ENCODE peak calls at places on chromosomes 11 and 22, in four cellular contexts. R, N, J and X are unnamed samples.

GRCh38 chr11:29985248-29985647 is 31.6 kb downstream of the KCNA4 start:
- DNase-seq in R (peak; percentile 34), N (no peak), J (no peak), X (no peak)

GRCh38 chr11:61011950-61012830 is 40.7 kb downstream of the CD6 start:
- DNase-seq in R (no peak), N (no peak), J (peak; percentile 16), X (no peak)

GRCh38 chr11:115637842-115638241 is 133.6 kb upstream of the CADM1 start:
- DNase-seq in R (no peak), N (no peak), J (no peak), X (no peak)

GRCh38 chr11:12499071-12499470 is 121.7 kb downstream of the PARVA start:
- DNase-seq in R (no peak), N (no peak), J (no peak), X (no peak)

GRCh38 chr22:27576815-27577564 is 224.6 kb downstream of the MN1 start:
- DNase-seq in R (no peak), N (no peak), J (peak; percentile 70), X (peak; percentile 21)

GRCh38 chr11:105298174-105298573 is 158.6 kb upstream of the CARD18 start:
- DNase-seq in R (no peak), N (no peak), J (peak; percentile 7), X (no peak)

GRCh38 chr11:73320786-73321325 is 12.8 kb downstream of the ARHGEF17 start:
- DNase-seq in R (no peak), N (peak; percentile 40), J (peak; percentile 40), X (no peak)

GRCh38 chr11:65435330-65435931 is 12.8 kb downstream of the NEAT1 start:
- DNase-seq in R (no peak), N (no peak), J (peak; percentile 45), X (peak; percentile 11)

GRCh38 chr11:15906481-15907035 is 449.8 kb downstream of the SOX6 start:
- DNase-seq in R (no peak), N (no peak), J (no peak), X (no peak)

GRCh38 chr11:68843052-68843561 is 1.4 kb upstream of the CPT1A start:
- DNase-seq in R (peak; percentile 85), N (no peak), J (peak; percentile 29), X (peak; percentile 68)

GRCh38 chr11:131002145-131002544 is 85.9 kb upstream of the SNX19 start:
- DNase-seq in R (no peak), N (peak; percentile 74), J (no peak), X (no peak)

GRCh38 chr11:47980907-47981621 is 705 bp downstream of the PTPRJ start:
- DNase-seq in R (peak; percentile 21), N (peak; percentile 32), J (peak; percentile 40), X (peak; percentile 83)

GRCh38 chr11:72067266-72067665 is 13.1 kb downstream of the NUMA1 start:
- DNase-seq in R (no peak), N (no peak), J (no peak), X (no peak)

GRCh38 chr11:64859542-64860414 is 15.3 kb upstream of the CDC42BPG start:
- DNase-seq in R (peak; percentile 94), N (no peak), J (no peak), X (no peak)

GRCh38 chr11:112511906-112512305 is 251.2 kb upstream of the PLET1 start:
- DNase-seq in R (no peak), N (no peak), J (no peak), X (no peak)

GRCh38 chr11:134711563-134711962 is 299.5 kb upstream of the B3GAT1 start:
- DNase-seq in R (no peak), N (no peak), J (no peak), X (no peak)

GRCh38 chr11:64250875-64251721 is at the start of gene PLCB3:
- DNase-seq in R (peak; percentile 56), N (peak; percentile 19), J (no peak), X (peak; percentile 84)

GRCh38 chr11:87445002-87445401 is 407.3 kb downstream of the TMEM135 start:
- DNase-seq in R (no peak), N (no peak), J (peak; percentile 67), X (peak; percentile 66)

GRCh38 chr22:48959496-48959895 is 868.2 kb downstream of the BRD1 start:
- DNase-seq in R (no peak), N (no peak), J (no peak), X (no peak)

GRCh38 chr11:69280451-69280850 is 13.5 kb upstream of the MYEOV start:
- DNase-seq in R (no peak), N (peak; percentile 87), J (peak; percentile 27), X (no peak)

GRCh38 chr11:2269601-2270321 is 627 bp downstream of the ASCL2 start:
- DNase-seq in R (no peak), N (peak; percentile 50), J (peak; percentile 55), X (peak; percentile 35)

GRCh38 chr11:131506376-131506775 is 136.0 kb downstream of the NTM start:
- DNase-seq in R (no peak), N (no peak), J (no peak), X (no peak)

GRCh38 chr11:44741976-44742375 is 15.2 kb downstream of the TSPAN18 start:
- DNase-seq in R (no peak), N (no peak), J (no peak), X (no peak)

GRCh38 chr11:71482746-71483364 is 29.9 kb downstream of the NADSYN1 start:
- DNase-seq in R (no peak), N (no peak), J (no peak), X (no peak)

GRCh38 chr11:119607726-119608125 is 121.3 kb downstream of the NECTIN1 start:
- DNase-seq in R (no peak), N (peak; percentile 69), J (no peak), X (no peak)

GRCh38 chr11:16036218-16036617 is 320.1 kb downstream of the SOX6 start:
- DNase-seq in R (no peak), N (no peak), J (no peak), X (no peak)

GRCh38 chr11:38819986-38820385 is 2221.9 kb upstream of the RAG2 start:
- DNase-seq in R (no peak), N (no peak), J (no peak), X (no peak)

GRCh38 chr22:17430298-17430900 is 61.1 kb downstream of the CECR2 start:
- DNase-seq in R (no peak), N (peak; percentile 37), J (no peak), X (no peak)

GRCh38 chr11:8109675-8110074 is 28.7 kb downstream of the TUB start:
- DNase-seq in R (no peak), N (no peak), J (no peak), X (no peak)

GRCh38 chr11:35167451-35167954 is 28.5 kb downstream of the CD44 start:
- DNase-seq in R (no peak), N (no peak), J (no peak), X (peak; percentile 76)

GRCh38 chr11:35166369-35167360 is 27.7 kb downstream of the CD44 start:
- DNase-seq in R (peak; percentile 9), N (peak; percentile 98), J (peak; percentile 93), X (peak; percentile 94)

GRCh38 chr11:35169754-35170153 is 30.8 kb downstream of the CD44 start:
- DNase-seq in R (no peak), N (no peak), J (no peak), X (no peak)

GRCh38 chr11:35170503-35170902 is 31.5 kb downstream of the CD44 start:
- DNase-seq in R (no peak), N (no peak), J (no peak), X (no peak)

DNA sequence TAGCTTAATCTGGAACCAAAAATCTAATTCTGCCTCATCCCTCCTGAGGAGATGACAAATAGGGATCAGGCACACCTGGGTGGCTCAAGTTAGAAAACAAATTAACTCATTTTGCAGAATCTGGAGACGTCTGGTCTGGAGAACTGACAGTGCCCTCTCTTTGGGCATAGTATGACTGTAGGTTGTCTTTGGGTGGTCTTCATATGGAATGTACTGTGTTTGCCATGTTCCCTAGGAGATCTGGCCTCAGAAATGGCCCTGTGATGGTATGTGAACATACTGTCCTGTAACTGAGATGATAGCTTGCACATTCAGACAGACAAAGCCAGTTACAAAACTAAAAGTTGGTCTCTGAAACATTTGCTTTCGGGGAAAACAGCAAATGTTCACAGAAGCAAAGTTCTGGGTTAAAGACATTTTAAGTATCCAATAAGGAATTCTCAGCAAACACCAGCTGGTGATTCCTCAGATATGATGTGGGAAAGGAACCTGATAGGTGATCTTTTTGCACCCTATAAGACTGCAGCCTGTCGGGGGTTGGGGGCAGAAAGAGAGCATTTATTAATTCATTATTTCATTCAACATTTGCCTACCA is 29.7 kb downstream of the CD44 start:
- DNase-seq in R (no peak), N (no peak), J (no peak), X (no peak)
- H3K4me1 ChIP-seq in R (peaks cover 92% of the 10 kb centered on the region), N (peaks cover 69% of the 10 kb centered on the region), J (peaks cover 44% of the 10 kb centered on the region), X (peaks cover 100% of the 10 kb centered on the region)

GRCh38 chr22:36874731-36875130 is 13.9 kb downstream of the NCF4 start:
- DNase-seq in R (no peak), N (no peak), J (no peak), X (no peak)
- H3K9ac ChIP-seq in R (no peak overlapping the region), N (no peak overlapping the region), J (no peak overlapping the region), X (no peak overlapping the region)

GRCh38 chr22:39908737-39909136 is 7.9 kb downstream of the GRAP2 start:
- DNase-seq in R (no peak), N (peak; percentile 16), J (peak; percentile 8), X (no peak)
- H3K4me3 ChIP-seq in R (no peak overlapping the region), N (no peak overlapping the region), J (no peak overlapping the region), X (no peak overlapping the region)

DNA sequence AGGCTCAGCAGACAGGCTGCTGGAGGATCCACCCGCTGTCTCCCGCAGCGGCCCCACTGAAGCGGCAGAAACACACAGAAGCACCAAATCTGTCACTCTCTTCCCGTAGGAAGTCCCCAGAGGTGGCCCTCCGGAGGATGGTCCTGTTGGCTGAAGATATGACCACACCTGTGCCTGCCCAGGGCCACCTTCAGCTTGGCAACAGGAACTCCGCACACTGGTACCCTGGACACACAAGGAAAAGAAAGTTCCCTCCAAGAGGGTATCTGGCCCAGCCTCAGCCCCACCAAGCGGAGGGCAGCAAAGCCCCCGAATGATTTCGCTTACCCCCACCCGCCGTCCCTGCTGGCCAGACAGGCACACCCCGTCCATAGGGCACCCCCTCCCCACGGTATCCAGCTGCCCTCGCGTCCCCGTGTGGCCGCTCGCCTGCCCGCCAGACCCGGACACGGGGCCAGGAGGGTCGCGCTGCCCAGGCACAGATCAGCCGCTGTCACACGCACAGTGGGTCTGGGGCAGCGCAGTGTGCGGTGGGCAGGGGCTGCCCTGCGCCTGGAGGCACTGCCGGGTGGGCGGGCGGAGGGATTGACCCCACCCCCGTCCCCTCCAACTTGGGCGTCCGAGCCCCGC is 7.0 kb downstream of the RASSF7 start:
- DNase-seq in R (peak; percentile 6), N (no peak), J (no peak), X (peak; percentile 13)
- H3K4me1 ChIP-seq in R (no peaks in the 10 kb centered on the region), N (peaks cover 34% of the 10 kb centered on the region), J (peaks cover 17% of the 10 kb centered on the region), X (peaks cover 7% of the 10 kb centered on the region)

DNA sequence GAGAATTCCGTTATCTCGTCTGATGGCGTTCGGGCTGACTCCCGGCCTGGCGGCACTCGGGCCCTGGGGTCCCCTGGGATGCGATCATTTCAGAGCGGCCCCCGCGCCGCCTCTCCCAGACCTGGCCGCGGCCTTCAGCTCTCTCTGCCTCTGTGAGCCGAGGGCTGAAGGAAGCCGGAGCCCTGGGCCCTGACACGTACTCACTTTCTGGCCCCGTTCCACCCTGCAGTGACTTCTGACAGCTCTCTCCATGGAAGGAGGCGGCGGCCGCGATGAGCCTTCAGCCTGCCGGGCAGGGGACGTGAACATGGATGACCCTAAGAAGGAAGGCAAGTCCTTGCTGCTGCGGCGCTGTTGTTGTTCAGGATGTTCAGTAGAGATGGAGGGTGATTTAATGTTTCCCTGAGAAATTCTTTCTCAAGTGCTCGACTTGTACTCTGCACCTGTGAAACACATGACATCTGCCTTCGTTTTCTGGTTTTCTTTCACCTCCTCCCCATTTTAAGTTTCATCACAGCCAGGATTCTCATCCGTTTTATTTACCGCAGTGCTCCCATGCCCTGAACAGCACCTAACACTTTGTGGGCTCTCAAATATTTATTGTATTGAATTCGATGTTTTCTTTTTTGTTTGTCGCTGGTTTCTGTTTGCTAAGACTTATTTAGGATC is 615 bp downstream of the GTSE1 start:
- DNase-seq in R (peak; percentile 36), N (peak; percentile 45), J (peak; percentile 35), X (peak; percentile 57)
- H3K9ac ChIP-seq in R (peak overlapping the region; percentile 94), N (peak overlapping the region; percentile 64), J (peak overlapping the region; percentile 84), X (peak overlapping the region; percentile 52)